ENCODE peak calls at places on chromosomes 6 and 20, in five cellular contexts. Z, Q, Y, K and H are unnamed samples.

GRCh38 chr6:97958143-97958542 is 675.1 kb upstream of the MMS22L start:
- DNase-seq in Z (no peak), Q (no peak), Y (no peak), K (peak), H (peak)

GRCh38 chr20:63124092-63124781 is 91.7 kb downstream of the YTHDF1 start:
- DNase-seq in Z (no peak), Q (no peak), Y (no peak), K (no peak), H (no peak)

GRCh38 chr6:150025201-150025917 is at the start of gene RAET1L:
- DNase-seq in Z (no peak), Q (no peak), Y (no peak), K (peak), H (no peak)

GRCh38 chr20:16189371-16189770 is 383.9 kb downstream of the KIF16B start:
- DNase-seq in Z (no peak), Q (no peak), Y (no peak), K (no peak), H (no peak)

GRCh38 chr6:168495133-168495532 is 54.1 kb downstream of the SMOC2 start:
- DNase-seq in Z (no peak), Q (no peak), Y (no peak), K (no peak), H (no peak)

GRCh38 chr20:50220894-50221266 is 30.2 kb downstream of the CEBPB start:
- DNase-seq in Z (no peak), Q (no peak), Y (no peak), K (no peak), H (no peak)

GRCh38 chr6:157841211-157841840 is 18.3 kb downstream of the SNX9 start:
- DNase-seq in Z (no peak), Q (no peak), Y (no peak), K (no peak), H (no peak)

GRCh38 chr6:79421001-79421411 is 116.2 kb downstream of the LCA5 start:
- DNase-seq in Z (no peak), Q (no peak), Y (no peak), K (peak), H (no peak)

GRCh38 chr6:116398366-116399005 is 27.7 kb downstream of the DSE start:
- DNase-seq in Z (no peak), Q (no peak), Y (no peak), K (peak), H (no peak)

GRCh38 chr6:169340395-169340794 is 86.7 kb upstream of the THBS2 start:
- DNase-seq in Z (no peak), Q (no peak), Y (no peak), K (no peak), H (no peak)

GRCh38 chr6:5468586-5468985 is 207.3 kb downstream of the FARS2 start:
- DNase-seq in Z (no peak), Q (no peak), Y (no peak), K (no peak), H (no peak)

GRCh38 chr6:10081075-10081474 is 333.8 kb downstream of the TFAP2A start:
- DNase-seq in Z (no peak), Q (no peak), Y (no peak), K (no peak), H (no peak)

GRCh38 chr6:27545271-27546046 is 72.6 kb upstream of the ZNF184 start:
- DNase-seq in Z (peak), Q (peak), Y (peak), K (peak), H (no peak)

GRCh38 chr6:154874684-154875594 is 120.2 kb upstream of the TIAM2 start:
- DNase-seq in Z (no peak), Q (no peak), Y (peak), K (no peak), H (no peak)

GRCh38 chr20:50099565-50099991 is 13.4 kb downstream of the UBE2V1 start:
- DNase-seq in Z (no peak), Q (no peak), Y (no peak), K (no peak), H (no peak)